ENCODE peak calls at places on chromosome 7, in four cellular contexts. A, S, P and Y are unnamed samples.

GRCh38 chr7:94047965-94048364 is 43.8 kb upstream of the BET1 start:
- DNase-seq in A (no peak), S (no peak), P (no peak), Y (no peak)

GRCh38 chr7:141328290-141328689 is 222.9 kb upstream of the AGK start:
- DNase-seq in P (no peak), A (no peak), S (no peak), Y (no peak)

GRCh38 chr7:117323877-117324699 is 1.2 kb upstream of the WNT2 start:
- DNase-seq in P (no peak), A (no peak), S (peak), Y (peak)

GRCh38 chr7:43834463-43835251 is 34.7 kb downstream of the MRPS24 start:
- DNase-seq in P (no peak), S (peak), A (peak), Y (peak)

GRCh38 chr7:751826-752225 is 24.7 kb upstream of the PRKAR1B start:
- DNase-seq in A (no peak), P (no peak), S (no peak), Y (no peak)

GRCh38 chr7:13879994-13880686 is 109.3 kb downstream of the ETV1 start:
- DNase-seq in S (no peak), A (no peak), P (peak), Y (no peak)

GRCh38 chr7:30596043-30596641 is 1.5 kb downstream of the GARS1 start:
- DNase-seq in A (peak), P (no peak), S (peak), Y (peak)

GRCh38 chr7:12942599-12942998 is 255.2 kb downstream of the ARL4A start:
- DNase-seq in A (no peak), P (peak), S (no peak), Y (no peak)